ENCODE peak calls at places on chromosomes 12 and 14, in nine cellular contexts. H, G, R, O, K, N, L, D and P are unnamed samples.

GRCh38 chr14:104531421-104532190 is 48.0 kb upstream of the C14orf180 start:
- DNase-seq in H (no peak), G (no peak), R (no peak), O (no peak), K (no peak), N (no peak), L (no peak), D (no peak), P (no peak)

GRCh38 chr12:84355561-84355960 is 557.0 kb downstream of the SLC6A15 start:
- DNase-seq in H (no peak), G (no peak), R (no peak), O (no peak), K (no peak), N (no peak), L (no peak), D (no peak), P (no peak)

GRCh38 chr12:57780284-57780897 is 2.2 kb upstream of the TSFM start:
- DNase-seq in H (no peak), G (no peak), R (no peak), O (no peak), K (no peak), N (no peak), L (no peak), D (no peak), P (no peak)

GRCh38 chr14:60311417-60311816 is 62.4 kb downstream of the PPM1A start:
- DNase-seq in H (no peak), G (no peak), R (no peak), O (no peak), K (no peak), N (no peak), L (no peak), D (no peak), P (no peak)

GRCh38 chr12:75086086-75087038 is 123.3 kb downstream of the KCNC2 start:
- DNase-seq in H (no peak), G (no peak), R (no peak), O (no peak), K (no peak), N (no peak), L (no peak), D (peak; percentile 8), P (no peak)

GRCh38 chr14:34345718-34346465 is 116.1 kb downstream of the SPTSSA start:
- DNase-seq in H (peak; percentile 67), G (no peak), R (no peak), O (no peak), K (no peak), N (no peak), L (no peak), D (no peak), P (no peak)

GRCh38 chr14:99512571-99513182 is 31.5 kb downstream of the CCNK start:
- DNase-seq in H (peak; percentile 68), G (no peak), R (no peak), O (no peak), K (no peak), N (no peak), L (peak; percentile 22), D (no peak), P (no peak)

GRCh38 chr14:105528859-105529505 is 2.6 kb downstream of the TMEM121 start:
- DNase-seq in H (no peak), G (no peak), R (no peak), O (no peak), K (peak; percentile 18), N (no peak), L (no peak), D (peak; percentile 2), P (no peak)

GRCh38 chr12:93777249-93777648 is 100.1 kb downstream of the CRADD start:
- DNase-seq in H (no peak), G (no peak), R (no peak), O (no peak), K (no peak), N (no peak), L (peak; percentile 34), D (no peak), P (no peak)

GRCh38 chr12:19994970-19995369 is 373.4 kb upstream of the PDE3A start:
- DNase-seq in H (no peak), G (no peak), R (no peak), O (no peak), K (no peak), N (no peak), L (no peak), D (no peak), P (no peak)

GRCh38 chr12:132364348-132364902 is 35.0 kb upstream of the GALNT9 start:
- DNase-seq in H (peak; percentile 34), G (no peak), R (no peak), O (no peak), K (no peak), N (no peak), L (no peak), D (no peak), P (no peak)

GRCh38 chr12:51025748-51026654 is at the start of gene SLC11A2:
- DNase-seq in H (peak; percentile 98), G (peak; percentile 77), R (peak; percentile 82), O (peak; percentile 96), K (peak; percentile 89), N (peak; percentile 96), L (peak; percentile 98), D (peak; percentile 98), P (peak; percentile 97)

GRCh38 chr12:51027342-51027835 is 1.2 kb upstream of the SLC11A2 start:
- DNase-seq in H (no peak), G (no peak), R (no peak), O (no peak), K (no peak), N (no peak), L (no peak), D (no peak), P (no peak)

GRCh38 chr12:51028811-51029146 is 2.6 kb upstream of the SLC11A2 start:
- DNase-seq in H (no peak), G (no peak), R (no peak), O (no peak), K (no peak), N (no peak), L (no peak), D (peak; percentile 29), P (no peak)

GRCh38 chr12:51025182-51025747 is 919 bp downstream of the SLC11A2 start:
- DNase-seq in H (no peak), G (no peak), R (no peak), O (no peak), K (peak; percentile 9), N (no peak), L (no peak), D (no peak), P (no peak)

GRCh38 chr12:51028126-51028810 is 2.1 kb upstream of the SLC11A2 start:
- DNase-seq in H (no peak), G (no peak), R (no peak), O (no peak), K (no peak), N (no peak), L (no peak), D (peak; percentile 75), P (peak; percentile 51)
- H3K27ac ChIP-seq in H (peak overlapping the region; percentile 64), G (no peak overlapping the region), R (no peak overlapping the region), O (no peak overlapping the region), K (no peak overlapping the region), N (no peak overlapping the region), L (no peak overlapping the region), D (peak overlapping the region; percentile 57), P (no peak overlapping the region)

GRCh38 chr12:24903305-24904088 is 45.4 kb downstream of the BCAT1 start:
- DNase-seq in H (no peak), G (no peak), R (no peak), O (no peak), K (no peak), N (no peak), L (no peak), D (no peak), P (no peak)

GRCh38 chr12:24902521-24903304 is 46.2 kb downstream of the BCAT1 start:
- DNase-seq in H (peak; percentile 91), G (no peak), R (no peak), O (no peak), K (peak; percentile 6), N (peak; percentile 22), L (no peak), D (peak; percentile 28), P (no peak)

GRCh38 chr12:24904871-24905270 is 44.0 kb downstream of the BCAT1 start:
- DNase-seq in H (no peak), G (no peak), R (no peak), O (no peak), K (no peak), N (no peak), L (no peak), D (no peak), P (no peak)

GRCh38 chr12:24907464-24907863 is 41.4 kb downstream of the BCAT1 start:
- DNase-seq in H (no peak), G (no peak), R (no peak), O (no peak), K (no peak), N (no peak), L (no peak), D (no peak), P (no peak)

GRCh38 chr12:24905431-24905830 is 43.5 kb downstream of the BCAT1 start:
- DNase-seq in H (no peak), G (no peak), R (no peak), O (no peak), K (no peak), N (no peak), L (no peak), D (no peak), P (no peak)
- H3K4me3 ChIP-seq in H (no peak overlapping the region), G (no peak overlapping the region), R (no peak overlapping the region), O (no peak overlapping the region), K (no peak overlapping the region), N (no peak overlapping the region), L (no peak overlapping the region), D (no peak overlapping the region), P (no peak overlapping the region)

GRCh38 chr12:125183187-125184067 is 118.2 kb downstream of the AACS start:
- DNase-seq in H (peak; percentile 92), G (peak; percentile 42), R (peak; percentile 74), O (peak; percentile 78), K (peak; percentile 48), N (peak; percentile 73), L (peak; percentile 68), D (peak; percentile 89), P (peak; percentile 71)
- H3K27ac ChIP-seq in H (no peak overlapping the region), G (no peak overlapping the region), R (no peak overlapping the region), O (no peak overlapping the region), K (no peak overlapping the region), N (no peak overlapping the region), L (no peak overlapping the region), D (no peak overlapping the region), P (no peak overlapping the region)

DNA sequence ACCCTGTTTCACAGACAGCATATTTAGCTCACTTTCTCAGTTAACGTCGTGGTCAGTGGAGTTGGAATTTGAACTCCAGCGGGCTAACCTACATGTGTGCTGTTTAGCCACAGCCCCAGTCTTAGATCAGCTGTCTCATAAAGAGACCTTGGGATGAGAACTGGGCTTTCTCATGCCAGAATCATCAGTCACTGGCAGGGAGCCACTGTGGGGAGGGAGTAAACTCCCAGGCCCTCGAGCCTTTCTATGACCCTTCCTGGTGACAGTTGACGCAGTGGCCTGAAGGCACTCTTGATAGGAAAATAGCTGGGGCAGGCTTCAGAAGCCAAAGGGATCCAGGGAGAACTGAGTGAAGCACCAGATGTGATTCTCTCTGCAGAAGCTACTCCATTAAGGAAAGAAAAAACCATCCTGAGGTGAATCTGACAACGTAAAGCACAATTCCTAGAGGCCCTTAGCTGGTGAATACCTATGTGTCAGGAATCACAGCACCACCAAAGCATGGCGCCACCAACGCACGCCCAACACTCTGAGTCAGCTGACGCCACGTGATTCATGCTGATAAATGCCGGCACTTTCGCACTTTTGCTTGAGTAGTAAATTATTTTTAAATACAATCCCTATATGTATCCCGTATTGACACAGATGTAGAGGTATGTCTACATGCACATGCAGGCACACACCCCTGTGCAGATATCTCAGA is 279.6 kb upstream of the TMEM132C start:
- DNase-seq in H (no peak), G (no peak), R (no peak), O (no peak), K (no peak), N (no peak), L (no peak), D (no peak), P (no peak)
- H3K4me3 ChIP-seq in H (no peak overlapping the region), G (no peak overlapping the region), R (no peak overlapping the region), O (no peak overlapping the region), K (no peak overlapping the region), N (no peak overlapping the region), L (no peak overlapping the region), D (no peak overlapping the region), P (no peak overlapping the region)

GRCh38 chr14:24106672-24107271 is 7.8 kb upstream of the DCAF11 start:
- DNase-seq in H (no peak), G (no peak), R (no peak), O (no peak), K (no peak), N (no peak), L (no peak), D (no peak), P (no peak)
- H3K27ac ChIP-seq in H (no peak overlapping the region), G (no peak overlapping the region), R (no peak overlapping the region), O (no peak overlapping the region), K (no peak overlapping the region), N (no peak overlapping the region), L (no peak overlapping the region), D (no peak overlapping the region), P (no peak overlapping the region)